ENCODE peak calls at places on chromosomes 16 and 17, in eight cellular contexts. One of them, this sample, is unnamed.

GRCh38 chr17:67491678-67492019 is 114.6 kb downstream of the PITPNC1 start:
- DNase-seq in H7: no peak
- DNase-seq in anterior cingulate cortex: no peak
- DNase-seq in mucosa of descending colon: no peak
- DNase-seq in SIG-M5: no peak
- DNase-seq in foreskin melanocyte: no peak
- DNase-seq in CD4-positive, CD25-positive, alpha-beta regulatory T cell: no peak
- DNase-seq in cerebellar nuclear complex: no peak
- DNase-seq in this sample: no peak

GRCh38 chr16:314351-314750 is 31.4 kb downstream of the PDIA2 start:
- DNase-seq in H7: no peak
- DNase-seq in anterior cingulate cortex: no peak
- DNase-seq in mucosa of descending colon: no peak
- DNase-seq in SIG-M5: no peak
- DNase-seq in foreskin melanocyte: no peak
- DNase-seq in CD4-positive, CD25-positive, alpha-beta regulatory T cell: no peak
- DNase-seq in cerebellar nuclear complex: no peak
- DNase-seq in this sample: no peak

GRCh38 chr17:82351713-82352488 is 7.1 kb upstream of the TEX19 start:
- DNase-seq in H7: peak
- DNase-seq in anterior cingulate cortex: peak
- DNase-seq in mucosa of descending colon: peak
- DNase-seq in SIG-M5: no peak
- DNase-seq in foreskin melanocyte: peak
- DNase-seq in CD4-positive, CD25-positive, alpha-beta regulatory T cell: peak
- DNase-seq in cerebellar nuclear complex: peak
- DNase-seq in this sample: no peak

GRCh38 chr17:1730345-1731193 is 6.1 kb downstream of the WDR81 start:
- DNase-seq in H7: peak
- DNase-seq in anterior cingulate cortex: peak
- DNase-seq in mucosa of descending colon: peak
- DNase-seq in SIG-M5: no peak
- DNase-seq in foreskin melanocyte: peak
- DNase-seq in CD4-positive, CD25-positive, alpha-beta regulatory T cell: no peak
- DNase-seq in cerebellar nuclear complex: peak
- DNase-seq in this sample: no peak

GRCh38 chr16:983044-984030 is 1.8 kb downstream of the SOX8 start:
- DNase-seq in H7: peak
- DNase-seq in anterior cingulate cortex: peak
- DNase-seq in mucosa of descending colon: no peak
- DNase-seq in SIG-M5: no peak
- DNase-seq in foreskin melanocyte: no peak
- DNase-seq in CD4-positive, CD25-positive, alpha-beta regulatory T cell: no peak
- DNase-seq in cerebellar nuclear complex: no peak
- DNase-seq in this sample: no peak

GRCh38 chr17:56592487-56593072 is 919 bp upstream of the NOG start:
- DNase-seq in H7: peak
- DNase-seq in anterior cingulate cortex: no peak
- DNase-seq in mucosa of descending colon: peak
- DNase-seq in SIG-M5: no peak
- DNase-seq in foreskin melanocyte: peak
- DNase-seq in CD4-positive, CD25-positive, alpha-beta regulatory T cell: peak
- DNase-seq in cerebellar nuclear complex: no peak
- DNase-seq in this sample: no peak

GRCh38 chr17:34578016-34578415 is 1.4 kb upstream of the TMEM132E start:
- DNase-seq in H7: peak
- DNase-seq in anterior cingulate cortex: no peak
- DNase-seq in mucosa of descending colon: no peak
- DNase-seq in SIG-M5: no peak
- DNase-seq in foreskin melanocyte: no peak
- DNase-seq in CD4-positive, CD25-positive, alpha-beta regulatory T cell: no peak
- DNase-seq in cerebellar nuclear complex: no peak
- DNase-seq in this sample: no peak

GRCh38 chr16:80460004-80460403 is 80.8 kb upstream of the DYNLRB2 start:
- DNase-seq in H7: no peak
- DNase-seq in anterior cingulate cortex: no peak
- DNase-seq in mucosa of descending colon: no peak
- DNase-seq in SIG-M5: no peak
- DNase-seq in foreskin melanocyte: no peak
- DNase-seq in CD4-positive, CD25-positive, alpha-beta regulatory T cell: no peak
- DNase-seq in cerebellar nuclear complex: no peak
- DNase-seq in this sample: no peak

GRCh38 chr16:74740795-74741304 is 33.8 kb downstream of the FA2H start:
- DNase-seq in H7: peak
- DNase-seq in anterior cingulate cortex: peak
- DNase-seq in mucosa of descending colon: peak
- DNase-seq in SIG-M5: no peak
- DNase-seq in foreskin melanocyte: no peak
- DNase-seq in CD4-positive, CD25-positive, alpha-beta regulatory T cell: no peak
- DNase-seq in cerebellar nuclear complex: no peak
- DNase-seq in this sample: no peak

GRCh38 chr16:27269300-27270150 is 953 bp upstream of the NSMCE1 start:
- DNase-seq in H7: no peak
- DNase-seq in anterior cingulate cortex: no peak
- DNase-seq in mucosa of descending colon: no peak
- DNase-seq in SIG-M5: no peak
- DNase-seq in foreskin melanocyte: no peak
- DNase-seq in CD4-positive, CD25-positive, alpha-beta regulatory T cell: no peak
- DNase-seq in cerebellar nuclear complex: no peak
- DNase-seq in this sample: no peak

GRCh38 chr16:56691885-56692284 is 9.6 kb downstream of the MT1X start:
- DNase-seq in H7: no peak
- DNase-seq in anterior cingulate cortex: no peak
- DNase-seq in mucosa of descending colon: peak
- DNase-seq in SIG-M5: no peak
- DNase-seq in foreskin melanocyte: no peak
- DNase-seq in CD4-positive, CD25-positive, alpha-beta regulatory T cell: no peak
- DNase-seq in cerebellar nuclear complex: no peak
- DNase-seq in this sample: no peak

GRCh38 chr17:63950940-63951907 is 19.1 kb upstream of the CD79B start:
- DNase-seq in H7: peak
- DNase-seq in anterior cingulate cortex: no peak
- DNase-seq in mucosa of descending colon: peak
- DNase-seq in SIG-M5: no peak
- DNase-seq in foreskin melanocyte: no peak
- DNase-seq in CD4-positive, CD25-positive, alpha-beta regulatory T cell: no peak
- DNase-seq in cerebellar nuclear complex: no peak
- DNase-seq in this sample: no peak

GRCh38 chr16:6913535-6913934 is 419.1 kb upstream of the RBFOX1 start:
- DNase-seq in H7: no peak
- DNase-seq in anterior cingulate cortex: peak
- DNase-seq in mucosa of descending colon: no peak
- DNase-seq in SIG-M5: no peak
- DNase-seq in foreskin melanocyte: no peak
- DNase-seq in CD4-positive, CD25-positive, alpha-beta regulatory T cell: no peak
- DNase-seq in cerebellar nuclear complex: no peak
- DNase-seq in this sample: no peak

GRCh38 chr17:15092762-15093161 is 172.4 kb downstream of the PMP22 start:
- DNase-seq in H7: no peak
- DNase-seq in anterior cingulate cortex: no peak
- DNase-seq in mucosa of descending colon: no peak
- DNase-seq in SIG-M5: no peak
- DNase-seq in foreskin melanocyte: no peak
- DNase-seq in CD4-positive, CD25-positive, alpha-beta regulatory T cell: no peak
- DNase-seq in cerebellar nuclear complex: no peak
- DNase-seq in this sample: no peak

GRCh38 chr17:21125862-21126261 is 902 bp upstream of the DHRS7B start:
- DNase-seq in H7: no peak
- DNase-seq in anterior cingulate cortex: no peak
- DNase-seq in mucosa of descending colon: peak
- DNase-seq in SIG-M5: no peak
- DNase-seq in foreskin melanocyte: no peak
- DNase-seq in CD4-positive, CD25-positive, alpha-beta regulatory T cell: peak
- DNase-seq in cerebellar nuclear complex: no peak
- DNase-seq in this sample: no peak

GRCh38 chr16:24858219-24859041 is 12.7 kb downstream of the SLC5A11 start:
- DNase-seq in H7: peak
- DNase-seq in anterior cingulate cortex: no peak
- DNase-seq in mucosa of descending colon: peak
- DNase-seq in SIG-M5: no peak
- DNase-seq in foreskin melanocyte: no peak
- DNase-seq in CD4-positive, CD25-positive, alpha-beta regulatory T cell: no peak
- DNase-seq in cerebellar nuclear complex: no peak
- DNase-seq in this sample: no peak

GRCh38 chr16:89581045-89581695 is 5.6 kb downstream of the CPNE7 start:
- DNase-seq in H7: no peak
- DNase-seq in anterior cingulate cortex: no peak
- DNase-seq in mucosa of descending colon: no peak
- DNase-seq in SIG-M5: no peak
- DNase-seq in foreskin melanocyte: peak
- DNase-seq in CD4-positive, CD25-positive, alpha-beta regulatory T cell: no peak
- DNase-seq in cerebellar nuclear complex: no peak
- DNase-seq in this sample: no peak

GRCh38 chr16:24151482-24151939 is 104.6 kb upstream of the CACNG3 start:
- DNase-seq in H7: peak
- DNase-seq in anterior cingulate cortex: no peak
- DNase-seq in mucosa of descending colon: no peak
- DNase-seq in SIG-M5: no peak
- DNase-seq in foreskin melanocyte: peak
- DNase-seq in CD4-positive, CD25-positive, alpha-beta regulatory T cell: no peak
- DNase-seq in cerebellar nuclear complex: no peak
- DNase-seq in this sample: no peak

GRCh38 chr16:83456934-83457333 is 350.8 kb upstream of the HSBP1 start:
- DNase-seq in H7: no peak
- DNase-seq in anterior cingulate cortex: no peak
- DNase-seq in mucosa of descending colon: no peak
- DNase-seq in SIG-M5: no peak
- DNase-seq in foreskin melanocyte: no peak
- DNase-seq in CD4-positive, CD25-positive, alpha-beta regulatory T cell: no peak
- DNase-seq in cerebellar nuclear complex: no peak
- DNase-seq in this sample: no peak

This sample was measured in activated gamma-delta T cell.